ENCODE peak calls at places on chromosome 6, in ten cellular contexts. I is COR-L47, X is T follicular helper cell, G is neuronal stem cell, P is AG04449, A is posterior vena cava, Y is mammary epithelial cell, B is GM12892, C is fibroblast of villous mesenchyme, E is epithelial cell of prostate. V is an unnamed sample.

GRCh38 chr6:25050356-25050755 is 114.6 kb upstream of the RIPOR2 start:
- DNase-seq in G (no peak), P (peak), E (no peak), C (peak), A (no peak), I (no peak), B (no peak), Y (peak), X (peak), V (peak)

GRCh38 chr6:156946370-156946936 is 169.3 kb downstream of the ARID1B start:
- DNase-seq in X (no peak), P (no peak), B (no peak), A (no peak), I (no peak), C (peak), G (no peak), Y (no peak), E (no peak), V (no peak)

GRCh38 chr6:168216139-168216538 is 103.4 kb downstream of the DACT2 start:
- DNase-seq in C (no peak), X (no peak), I (no peak), Y (no peak), G (peak), A (no peak), B (no peak), E (no peak), P (no peak), V (no peak)

GRCh38 chr6:93087606-93088005 is 331.8 kb downstream of the EPHA7 start:
- DNase-seq in C (no peak), B (no peak), A (no peak), G (no peak), P (no peak), I (peak), E (no peak), X (no peak), Y (no peak), V (no peak)

GRCh38 chr6:98574991-98575390 is 259.4 kb upstream of the POU3F2 start:
- DNase-seq in Y (no peak), G (no peak), E (no peak), C (no peak), P (no peak), A (no peak), X (no peak), I (no peak), B (no peak), V (no peak)

GRCh38 chr6:114144887-114145851 is 174.2 kb upstream of the HDAC2 start:
- DNase-seq in C (peak), G (peak), X (no peak), B (no peak), Y (no peak), P (no peak), A (no peak), I (no peak), E (no peak), V (no peak)

GRCh38 chr6:99152345-99152643 is 197.2 kb downstream of the FAXC start:
- DNase-seq in I (no peak), X (no peak), G (no peak), A (no peak), C (no peak), B (no peak), E (no peak), P (no peak), Y (no peak), V (no peak)

GRCh38 chr6:77264970-77265369 is 198.3 kb downstream of the HTR1B start:
- DNase-seq in P (no peak), A (no peak), G (no peak), B (no peak), E (no peak), Y (no peak), I (no peak), C (no peak), X (no peak), V (no peak)

GRCh38 chr6:25324076-25324762 is 45.0 kb downstream of the CARMIL1 start:
- DNase-seq in Y (no peak), C (no peak), A (no peak), B (no peak), G (no peak), X (no peak), I (no peak), P (no peak), E (no peak), V (no peak)